ENCODE peak calls at places on chromosome 6, in ten cellular contexts. J is HCT116; B is thyroid gland; C is astrocyte; N is tibial artery; W is esophagus muscularis mucosa; D is CD8-positive, alpha-beta T cell; K is AG04450; V is cardiac muscle cell; F is Peyer's patch. Z is an unnamed sample.
A peak's percentile ranks its signal among the peaks of the same experiment; 100 is the strongest.

GRCh38 chr6:111769365-111770127 is 103.7 kb downstream of the FYN start:
- DNase-seq in D (no peak), F (no peak), C (no peak), K (no peak), W (no peak), N (no peak), B (no peak), J (no peak), V (no peak), Z (no peak)

GRCh38 chr6:39156763-39157162 is 41.8 kb upstream of the SAYSD1 start:
- DNase-seq in K (no peak), D (no peak), V (no peak), F (no peak), W (no peak), J (no peak), C (no peak), B (no peak), N (no peak), Z (no peak)

GRCh38 chr6:119043265-119043664 is 35.2 kb downstream of the FAM184A start:
- DNase-seq in F (no peak), B (no peak), N (no peak), K (no peak), V (no peak), W (no peak), J (no peak), D (no peak), C (no peak), Z (no peak)

GRCh38 chr6:32529697-32530429 is at the start of gene HLA-DRB5:
- DNase-seq in D (no peak), B (peak; percentile 2), W (no peak), C (no peak), V (no peak), N (peak; percentile 35), J (peak; percentile 1), K (no peak), F (peak; percentile 51), Z (peak; percentile 46)

GRCh38 chr6:34393968-34394305 is 1.5 kb upstream of the NUDT3 start:
- DNase-seq in F (no peak), V (no peak), K (no peak), B (no peak), N (no peak), J (no peak), W (no peak), D (no peak), C (no peak), Z (no peak)

GRCh38 chr6:56862415-56863175 is 92.3 kb upstream of the BEND6 start:
- DNase-seq in D (no peak), K (no peak), J (no peak), N (no peak), B (no peak), W (no peak), F (no peak), V (no peak), C (peak; percentile 63), Z (no peak)

GRCh38 chr6:8219352-8219943 is 117.1 kb upstream of the EEF1E1 start:
- DNase-seq in N (no peak), D (no peak), B (peak; percentile 37), J (peak; percentile 23), V (peak; percentile 67), F (no peak), W (no peak), C (peak; percentile 17), K (peak; percentile 27), Z (no peak)

GRCh38 chr6:44342052-44342451 is 398 bp upstream of the SPATS1 start:
- DNase-seq in D (no peak), K (no peak), J (no peak), V (no peak), N (no peak), W (no peak), B (no peak), F (no peak), C (no peak), Z (no peak)

GRCh38 chr6:158560787-158561246 is 926 bp downstream of the TMEM181 start:
- DNase-seq in D (no peak), B (peak; percentile 32), C (no peak), N (peak; percentile 62), K (no peak), V (peak; percentile 28), J (no peak), W (no peak), F (peak; percentile 64), Z (peak; percentile 69)

GRCh38 chr6:85677243-85677956 is 34.7 kb upstream of the SYNCRIP start:
- DNase-seq in D (no peak), J (no peak), V (no peak), B (no peak), K (no peak), F (no peak), W (no peak), C (no peak), N (no peak), Z (no peak)
- TF ChIP-seq CTCF in D (no peak), J (no peak), V (peak; percentile 28), B (peak; percentile 39), K (peak; percentile 22), F (no peak), W (peak; percentile 28), C (peak; percentile 9), N (no peak), Z (no peak)

GRCh38 chr6:149979293-149979692 is 15.6 kb downstream of the ULBP1 start:
- DNase-seq in K (no peak), N (peak; percentile 27), F (no peak), W (no peak), D (no peak), J (no peak), B (no peak), C (no peak), V (no peak), Z (no peak)

GRCh38 chr6:149969635-149970034 is 5.9 kb downstream of the ULBP1 start:
- DNase-seq in V (no peak), N (no peak), J (no peak), D (no peak), F (no peak), C (no peak), B (no peak), W (no peak), K (no peak), Z (no peak)

GRCh38 chr6:149975400-149975799 is 11.7 kb downstream of the ULBP1 start:
- DNase-seq in C (no peak), K (no peak), J (no peak), B (no peak), V (no peak), N (no peak), F (no peak), D (no peak), W (no peak), Z (no peak)

GRCh38 chr6:149978610-149979009 is 14.9 kb downstream of the ULBP1 start:
- DNase-seq in D (no peak), N (no peak), W (no peak), C (no peak), V (no peak), B (no peak), J (no peak), K (no peak), F (no peak), Z (no peak)

DNA sequence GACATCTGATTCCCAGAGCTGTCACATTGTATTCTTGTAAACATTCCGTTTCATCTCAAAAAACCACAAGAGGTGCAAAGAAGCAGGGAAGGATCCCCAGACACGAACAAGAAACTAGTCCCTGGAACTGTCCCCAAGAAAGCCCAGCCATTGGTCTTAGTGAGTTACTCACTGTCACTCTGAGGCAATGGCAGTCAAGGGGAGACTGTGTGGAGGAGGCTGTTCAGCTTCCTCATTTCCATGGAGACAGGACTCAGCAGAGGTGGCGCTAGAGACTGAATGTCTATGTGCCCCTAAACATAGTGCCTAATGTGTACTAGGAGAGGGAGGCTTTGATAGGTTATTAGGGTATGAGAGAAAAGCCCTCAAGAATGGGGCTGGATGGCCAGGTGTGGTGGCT is 11.1 kb downstream of the ULBP1 start:
- DNase-seq in K (no peak), W (no peak), B (no peak), V (no peak), J (no peak), C (no peak), D (no peak), N (no peak), F (no peak), Z (no peak)
- H3K27me3 ChIP-seq in K (peaks cover 47% of the 10 kb centered on the region), W (no peaks in the 10 kb centered on the region), B (no peaks in the 10 kb centered on the region), V (peaks cover 100% of the 10 kb centered on the region), J (peaks cover 5% of the 10 kb centered on the region), C (peaks cover 74% of the 10 kb centered on the region), D (no peaks in the 10 kb centered on the region), N (peaks cover 49% of the 10 kb centered on the region), F (no peaks in the 10 kb centered on the region), Z (no peaks in the 10 kb centered on the region)

DNA sequence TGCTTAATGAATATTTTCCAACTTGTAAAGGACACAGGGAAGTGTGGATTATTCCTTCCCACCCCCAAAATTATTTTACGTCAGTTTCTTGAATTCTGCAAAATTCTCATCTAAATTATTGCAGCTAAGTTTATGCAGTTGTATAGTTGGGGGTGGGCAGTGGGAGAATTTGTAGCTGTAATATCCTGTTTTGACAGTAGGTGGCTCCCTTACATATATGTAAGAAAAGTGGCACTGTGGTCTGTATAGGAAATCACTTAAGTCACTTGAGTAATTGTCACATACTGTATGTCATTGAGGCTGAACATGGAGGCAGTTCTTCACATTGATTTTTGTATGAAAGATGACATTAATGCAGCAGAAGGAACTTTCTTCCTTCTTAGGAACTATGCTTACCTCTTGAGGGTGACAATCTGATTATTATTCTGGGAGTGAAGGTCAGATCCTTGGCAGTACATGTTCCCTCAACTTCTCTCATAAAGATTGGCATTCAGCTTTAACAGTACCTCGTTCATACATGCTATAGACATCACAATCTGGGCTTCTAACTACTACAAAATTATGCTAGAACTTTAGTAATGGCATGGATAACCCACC is 14.6 kb upstream of the CFAP206 start:
- DNase-seq in B (peak; percentile 30), F (no peak), W (no peak), N (no peak), C (peak; percentile 46), J (peak; percentile 62), K (no peak), D (no peak), V (peak; percentile 80), Z (no peak)
- TF ChIP-seq CTCF in B (peak; percentile 82), F (peak; percentile 71), W (peak; percentile 75), N (peak; percentile 76), C (peak; percentile 67), J (peak; percentile 79), K (peak; percentile 73), D (peak; percentile 72), V (peak; percentile 65), Z (peak; percentile 34)

GRCh38 chr6:21665436-21666199 is 72.1 kb downstream of the SOX4 start:
- DNase-seq in K (no peak), D (no peak), V (no peak), F (no peak), J (no peak), W (no peak), B (no peak), N (no peak), C (no peak), Z (no peak)

GRCh38 chr6:21665101-21665435 is 71.5 kb downstream of the SOX4 start:
- DNase-seq in C (no peak), B (no peak), D (no peak), V (no peak), N (no peak), J (no peak), F (no peak), W (no peak), K (no peak), Z (no peak)

GRCh38 chr6:21666200-21666671 is 72.7 kb downstream of the SOX4 start:
- DNase-seq in C (no peak), D (no peak), V (no peak), F (no peak), K (no peak), N (no peak), W (no peak), J (no peak), B (no peak), Z (no peak)

GRCh38 chr6:21666788-21667681 is 73.5 kb downstream of the SOX4 start:
- DNase-seq in D (no peak), K (no peak), W (no peak), B (no peak), V (no peak), F (no peak), C (peak; percentile 37), N (no peak), J (no peak), Z (no peak)

GRCh38 chr6:21664263-21665081 is 70.9 kb downstream of the SOX4 start:
- DNase-seq in B (peak; percentile 22), J (no peak), V (peak; percentile 24), D (no peak), W (no peak), F (peak; percentile 52), N (no peak), K (no peak), C (peak; percentile 27), Z (peak; percentile 7)
- H3K27me3 ChIP-seq in B (peaks cover 11% of the 10 kb centered on the region), J (no peaks in the 10 kb centered on the region), V (peaks cover 67% of the 10 kb centered on the region), D (no peaks in the 10 kb centered on the region), W (no peaks in the 10 kb centered on the region), F (peaks cover 6% of the 10 kb centered on the region), N (peaks cover 52% of the 10 kb centered on the region), K (peaks cover 4% of the 10 kb centered on the region), C (peaks cover 14% of the 10 kb centered on the region), Z (no peaks in the 10 kb centered on the region)

Z was measured in pancreas.